ENCODE peak calls at places on chromosomes 16 and 17, in six cellular contexts. One of them, this sample, is unnamed.

GRCh38 chr16:73530529-73530928 is 482.6 kb upstream of the ZFHX3 start:
- DNase-seq in stimulated activated CD4-positive, alpha-beta T cell treated with anti-CD3 and anti-CD28 coated beads, Interleukin-2, amount 100 ng/mL, for 24 hours: no peak
- DNase-seq in AML-193: no peak
- DNase-seq in cardiac muscle cell: no peak
- DNase-seq in NCI-H2107: no peak
- DNase-seq in AG04450: no peak
- DNase-seq in this sample: no peak

GRCh38 chr16:81696136-81696958 is 82.7 kb upstream of the PLCG2 start:
- DNase-seq in NCI-H2107: no peak
- DNase-seq in cardiac muscle cell: no peak
- DNase-seq in AML-193: no peak
- DNase-seq in stimulated activated CD4-positive, alpha-beta T cell treated with anti-CD3 and anti-CD28 coated beads, Interleukin-2, amount 100 ng/mL, for 24 hours: no peak
- DNase-seq in AG04450: no peak
- DNase-seq in this sample: no peak

GRCh38 chr17:15914400-15915165 is 30.3 kb upstream of the ADORA2B start:
- DNase-seq in NCI-H2107: no peak
- DNase-seq in AML-193: no peak
- DNase-seq in AG04450: no peak
- DNase-seq in stimulated activated CD4-positive, alpha-beta T cell treated with anti-CD3 and anti-CD28 coated beads, Interleukin-2, amount 100 ng/mL, for 24 hours: no peak
- DNase-seq in cardiac muscle cell: peak; percentile 45
- DNase-seq in this sample: no peak

GRCh38 chr16:20933589-20933988 is 33.0 kb downstream of the LYRM1 start:
- DNase-seq in stimulated activated CD4-positive, alpha-beta T cell treated with anti-CD3 and anti-CD28 coated beads, Interleukin-2, amount 100 ng/mL, for 24 hours: no peak
- DNase-seq in AG04450: no peak
- DNase-seq in NCI-H2107: no peak
- DNase-seq in cardiac muscle cell: peak; percentile 14
- DNase-seq in AML-193: no peak
- DNase-seq in this sample: no peak

GRCh38 chr17:50279181-50279526 is 4.9 kb downstream of the TMEM92 start:
- DNase-seq in stimulated activated CD4-positive, alpha-beta T cell treated with anti-CD3 and anti-CD28 coated beads, Interleukin-2, amount 100 ng/mL, for 24 hours: no peak
- DNase-seq in AML-193: no peak
- DNase-seq in AG04450: no peak
- DNase-seq in cardiac muscle cell: no peak
- DNase-seq in NCI-H2107: no peak
- DNase-seq in this sample: no peak

GRCh38 chr17:7478276-7479138 is 924 bp downstream of the ZBTB4 start:
- DNase-seq in AG04450: no peak
- DNase-seq in cardiac muscle cell: peak; percentile 43
- DNase-seq in stimulated activated CD4-positive, alpha-beta T cell treated with anti-CD3 and anti-CD28 coated beads, Interleukin-2, amount 100 ng/mL, for 24 hours: peak; percentile 66
- DNase-seq in AML-193: peak; percentile 4
- DNase-seq in NCI-H2107: no peak
- DNase-seq in this sample: peak; percentile 44

GRCh38 chr16:825298-826061 is 24.9 kb upstream of the GNG13 start:
- DNase-seq in NCI-H2107: no peak
- DNase-seq in AML-193: no peak
- DNase-seq in stimulated activated CD4-positive, alpha-beta T cell treated with anti-CD3 and anti-CD28 coated beads, Interleukin-2, amount 100 ng/mL, for 24 hours: no peak
- DNase-seq in AG04450: no peak
- DNase-seq in cardiac muscle cell: no peak
- DNase-seq in this sample: no peak

GRCh38 chr16:50193594-50193993 is 40.5 kb downstream of the TENT4B start:
- DNase-seq in cardiac muscle cell: no peak
- DNase-seq in stimulated activated CD4-positive, alpha-beta T cell treated with anti-CD3 and anti-CD28 coated beads, Interleukin-2, amount 100 ng/mL, for 24 hours: no peak
- DNase-seq in AML-193: no peak
- DNase-seq in NCI-H2107: no peak
- DNase-seq in AG04450: no peak
- DNase-seq in this sample: no peak

GRCh38 chr17:36657763-36658490 is 56.5 kb downstream of the MRM1 start:
- DNase-seq in AG04450: no peak
- DNase-seq in cardiac muscle cell: peak; percentile 27
- DNase-seq in NCI-H2107: no peak
- DNase-seq in stimulated activated CD4-positive, alpha-beta T cell treated with anti-CD3 and anti-CD28 coated beads, Interleukin-2, amount 100 ng/mL, for 24 hours: no peak
- DNase-seq in AML-193: no peak
- DNase-seq in this sample: no peak

GRCh38 chr17:29760279-29760721 is 137.6 kb upstream of the CORO6 start:
- DNase-seq in cardiac muscle cell: peak; percentile 47
- DNase-seq in AG04450: no peak
- DNase-seq in stimulated activated CD4-positive, alpha-beta T cell treated with anti-CD3 and anti-CD28 coated beads, Interleukin-2, amount 100 ng/mL, for 24 hours: peak; percentile 58
- DNase-seq in AML-193: peak; percentile 31
- DNase-seq in NCI-H2107: peak; percentile 33
- DNase-seq in this sample: peak; percentile 75

GRCh38 chr17:5950871-5951270 is 119.3 kb upstream of the WSCD1 start:
- DNase-seq in cardiac muscle cell: no peak
- DNase-seq in AML-193: no peak
- DNase-seq in stimulated activated CD4-positive, alpha-beta T cell treated with anti-CD3 and anti-CD28 coated beads, Interleukin-2, amount 100 ng/mL, for 24 hours: no peak
- DNase-seq in AG04450: no peak
- DNase-seq in NCI-H2107: no peak
- DNase-seq in this sample: no peak

GRCh38 chr16:49346459-49346858 is 27.1 kb upstream of the C16orf78 start:
- DNase-seq in cardiac muscle cell: no peak
- DNase-seq in AG04450: no peak
- DNase-seq in NCI-H2107: no peak
- DNase-seq in AML-193: no peak
- DNase-seq in stimulated activated CD4-positive, alpha-beta T cell treated with anti-CD3 and anti-CD28 coated beads, Interleukin-2, amount 100 ng/mL, for 24 hours: no peak
- DNase-seq in this sample: no peak

GRCh38 chr17:1793447-1793806 is 31.6 kb downstream of the SERPINF1 start:
- DNase-seq in stimulated activated CD4-positive, alpha-beta T cell treated with anti-CD3 and anti-CD28 coated beads, Interleukin-2, amount 100 ng/mL, for 24 hours: no peak
- DNase-seq in AML-193: no peak
- DNase-seq in NCI-H2107: no peak
- DNase-seq in cardiac muscle cell: no peak
- DNase-seq in AG04450: no peak
- DNase-seq in this sample: no peak

GRCh38 chr16:85686912-85687591 is 1.7 kb downstream of the GINS2 start:
- DNase-seq in AG04450: no peak
- DNase-seq in AML-193: no peak
- DNase-seq in cardiac muscle cell: no peak
- DNase-seq in stimulated activated CD4-positive, alpha-beta T cell treated with anti-CD3 and anti-CD28 coated beads, Interleukin-2, amount 100 ng/mL, for 24 hours: no peak
- DNase-seq in NCI-H2107: no peak
- DNase-seq in this sample: peak; percentile 48

GRCh38 chr16:57846078-57846697 is 43.9 kb upstream of the KIFC3 start:
- DNase-seq in NCI-H2107: peak; percentile 25
- DNase-seq in AG04450: no peak
- DNase-seq in cardiac muscle cell: no peak
- DNase-seq in AML-193: no peak
- DNase-seq in stimulated activated CD4-positive, alpha-beta T cell treated with anti-CD3 and anti-CD28 coated beads, Interleukin-2, amount 100 ng/mL, for 24 hours: no peak
- DNase-seq in this sample: peak; percentile 27

GRCh38 chr17:73474370-73474988 is 162.7 kb upstream of the CDC42EP4 start:
- DNase-seq in NCI-H2107: no peak
- DNase-seq in cardiac muscle cell: peak; percentile 83
- DNase-seq in AG04450: no peak
- DNase-seq in stimulated activated CD4-positive, alpha-beta T cell treated with anti-CD3 and anti-CD28 coated beads, Interleukin-2, amount 100 ng/mL, for 24 hours: no peak
- DNase-seq in AML-193: no peak
- DNase-seq in this sample: no peak

GRCh38 chr17:19724501-19725420 is 8.4 kb upstream of the SLC47A2 start:
- DNase-seq in stimulated activated CD4-positive, alpha-beta T cell treated with anti-CD3 and anti-CD28 coated beads, Interleukin-2, amount 100 ng/mL, for 24 hours: peak; percentile 59
- DNase-seq in AG04450: no peak
- DNase-seq in AML-193: no peak
- DNase-seq in cardiac muscle cell: peak; percentile 48
- DNase-seq in NCI-H2107: no peak
- DNase-seq in this sample: peak; percentile 18

GRCh38 chr17:30005709-30006320 is 64.4 kb downstream of the EFCAB5 start:
- DNase-seq in NCI-H2107: no peak
- DNase-seq in AG04450: no peak
- DNase-seq in AML-193: no peak
- DNase-seq in cardiac muscle cell: peak; percentile 73
- DNase-seq in stimulated activated CD4-positive, alpha-beta T cell treated with anti-CD3 and anti-CD28 coated beads, Interleukin-2, amount 100 ng/mL, for 24 hours: no peak
- DNase-seq in this sample: no peak

GRCh38 chr16:75379911-75380847 is 53.1 kb downstream of the CFDP1 start:
- DNase-seq in NCI-H2107: no peak
- DNase-seq in cardiac muscle cell: no peak
- DNase-seq in AG04450: no peak
- DNase-seq in AML-193: peak; percentile 69
- DNase-seq in stimulated activated CD4-positive, alpha-beta T cell treated with anti-CD3 and anti-CD28 coated beads, Interleukin-2, amount 100 ng/mL, for 24 hours: peak; percentile 41
- DNase-seq in this sample: peak; percentile 68

GRCh38 chr16:24135624-24136296 is 120.4 kb upstream of the CACNG3 start:
- DNase-seq in cardiac muscle cell: no peak
- DNase-seq in AML-193: no peak
- DNase-seq in stimulated activated CD4-positive, alpha-beta T cell treated with anti-CD3 and anti-CD28 coated beads, Interleukin-2, amount 100 ng/mL, for 24 hours: no peak
- DNase-seq in NCI-H2107: no peak
- DNase-seq in AG04450: no peak
- DNase-seq in this sample: peak; percentile 24

GRCh38 chr16:87216824-87217205 is 100.4 kb downstream of the C16orf95 start:
- DNase-seq in AML-193: no peak
- DNase-seq in cardiac muscle cell: no peak
- DNase-seq in AG04450: no peak
- DNase-seq in NCI-H2107: no peak
- DNase-seq in stimulated activated CD4-positive, alpha-beta T cell treated with anti-CD3 and anti-CD28 coated beads, Interleukin-2, amount 100 ng/mL, for 24 hours: no peak
- DNase-seq in this sample: no peak

GRCh38 chr17:1796800-1797199 is 32.9 kb downstream of the SMYD4 start:
- DNase-seq in AG04450: no peak
- DNase-seq in cardiac muscle cell: no peak
- DNase-seq in NCI-H2107: no peak
- DNase-seq in stimulated activated CD4-positive, alpha-beta T cell treated with anti-CD3 and anti-CD28 coated beads, Interleukin-2, amount 100 ng/mL, for 24 hours: no peak
- DNase-seq in AML-193: no peak
- DNase-seq in this sample: no peak